ENCODE peak calls at places on chromosomes 11 and 22, in six cellular contexts. H is PC-3, D is mesendoderm, P is Panc1, X is GM23338, U is right atrium auricular region. W is an unnamed sample.

GRCh38 chr11:128289048-128289447 is 298.3 kb downstream of the ETS1 start:
- DNase-seq in U (no peak), P (no peak), X (no peak), D (no peak), H (no peak), W (no peak)

GRCh38 chr11:110710520-110711381 is 1.5 kb downstream of the ARHGAP20 start:
- DNase-seq in P (no peak), U (no peak), X (peak), D (peak), H (no peak), W (no peak)

GRCh38 chr11:105007463-105007862 is 15.5 kb downstream of the CASP5 start:
- DNase-seq in H (no peak), X (no peak), P (no peak), U (no peak), D (no peak), W (no peak)

GRCh38 chr11:34809191-34810106 is 106.7 kb downstream of the APIP start:
- DNase-seq in U (no peak), P (no peak), H (peak), D (no peak), X (no peak), W (no peak)

GRCh38 chr11:125342281-125342980 is 153.6 kb downstream of the FEZ1 start:
- DNase-seq in X (no peak), H (no peak), D (no peak), U (no peak), P (no peak), W (no peak)

GRCh38 chr11:94322501-94322900 is 18.1 kb downstream of the IZUMO1R start:
- DNase-seq in P (no peak), U (no peak), D (peak), X (no peak), H (no peak), W (no peak)

GRCh38 chr22:39177456-39177775 is 24.9 kb upstream of the CBX7 start:
- DNase-seq in H (no peak), P (no peak), D (no peak), U (no peak), X (no peak), W (no peak)

GRCh38 chr11:20529757-20530156 is 69.7 kb upstream of the SLC6A5 start:
- DNase-seq in P (no peak), H (no peak), X (no peak), D (no peak), U (no peak), W (no peak)

GRCh38 chr22:41846268-41847002 is 13.5 kb downstream of the SREBF2 start:
- DNase-seq in P (no peak), D (no peak), U (no peak), H (no peak), X (peak), W (no peak)

GRCh38 chr11:86812322-86812670 is 12.0 kb downstream of the PRSS23 start:
- DNase-seq in U (no peak), H (no peak), X (no peak), P (no peak), D (no peak), W (no peak)

GRCh38 chr11:67418476-67419281 is 3.2 kb downstream of the CARNS1 start:
- DNase-seq in U (no peak), D (no peak), X (no peak), P (no peak), H (no peak), W (no peak)

GRCh38 chr11:47185305-47186075 is 744 bp downstream of the PACSIN3 start:
- DNase-seq in D (peak), U (no peak), P (no peak), X (peak), H (peak), W (no peak)

GRCh38 chr11:114084414-114084813 is 24.9 kb downstream of the ZBTB16 start:
- DNase-seq in D (no peak), H (no peak), U (no peak), P (no peak), X (no peak), W (no peak)

GRCh38 chr11:112644410-112645131 is 316.6 kb upstream of the NCAM1 start:
- DNase-seq in D (no peak), X (no peak), H (no peak), U (no peak), P (no peak), W (no peak)

GRCh38 chr11:22807855-22808558 is 21.6 kb downstream of the SVIP start:
- DNase-seq in H (peak), P (no peak), U (no peak), X (no peak), D (no peak), W (no peak)

GRCh38 chr11:80146231-80146630 is 705.4 kb upstream of the TENM4 start:
- DNase-seq in X (no peak), U (no peak), P (no peak), H (peak), D (no peak), W (no peak)

GRCh38 chr11:101944896-101945295 is 28.6 kb upstream of the ANGPTL5 start:
- DNase-seq in H (no peak), D (no peak), P (no peak), U (no peak), X (no peak), W (no peak)

GRCh38 chr22:26544489-26544888 is 32.2 kb upstream of the TFIP11 start:
- DNase-seq in P (no peak), H (no peak), X (no peak), U (no peak), D (no peak), W (no peak)
- H3K27ac ChIP-seq in P (no peak), H (no peak), X (peak), U (peak), D (no peak), W (no peak)

DNA sequence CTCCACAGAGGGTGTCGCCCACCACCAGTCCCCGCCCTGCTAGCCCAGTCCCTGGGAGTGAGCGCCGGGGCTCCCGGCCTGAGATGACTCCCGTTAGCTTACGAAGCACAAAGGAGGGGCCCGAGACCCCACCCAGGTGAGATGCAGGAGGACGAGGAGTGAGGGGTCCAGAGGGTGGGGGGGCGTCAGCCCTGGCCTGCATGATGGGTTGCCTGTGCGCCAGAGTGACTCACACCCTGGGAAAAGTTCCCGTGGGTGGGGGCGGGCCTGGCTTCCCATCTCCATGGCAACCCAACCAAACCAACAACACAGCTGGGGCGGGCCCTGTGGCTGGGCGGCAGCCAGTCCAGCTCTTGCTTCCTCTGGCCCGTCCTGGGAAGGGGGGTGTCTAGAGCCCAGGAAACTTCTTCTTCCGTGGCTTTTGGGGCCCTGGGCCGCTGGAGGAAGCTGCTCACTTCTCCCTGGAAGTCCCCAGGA is 4.5 kb downstream of the GAS2L1 start:
- DNase-seq in X (peak), D (peak), U (peak), P (no peak), H (peak), W (no peak)
- H3K27ac ChIP-seq in X (no peak), D (no peak), U (peak), P (no peak), H (peak), W (no peak)

DNA sequence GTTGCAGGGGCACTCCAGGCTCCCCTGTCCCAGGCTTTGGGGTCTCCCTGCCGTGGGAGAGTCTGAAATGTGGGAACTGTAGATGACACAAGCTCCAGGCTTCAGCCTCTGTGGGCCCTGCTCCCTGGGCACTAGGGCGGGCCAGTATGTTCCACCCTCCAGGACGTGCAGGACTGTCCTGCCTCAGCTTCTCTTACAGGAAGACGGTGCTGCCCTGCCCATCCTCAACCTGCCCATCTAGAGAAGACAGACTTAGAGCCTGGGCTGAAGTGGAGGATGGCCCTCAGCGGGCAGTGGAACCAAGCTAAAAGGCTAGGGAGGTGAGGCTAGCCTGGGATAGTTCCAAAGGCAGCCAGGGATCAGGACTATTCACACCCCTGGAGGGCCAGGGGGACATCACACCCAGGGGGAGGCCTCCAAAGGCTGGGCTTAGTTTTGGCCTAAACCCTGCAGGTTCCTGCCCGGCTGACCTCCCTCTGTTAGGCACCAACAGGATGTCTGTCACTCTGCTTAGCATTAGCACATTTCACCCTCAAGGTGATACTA is 4.0 kb upstream of the CERK start:
- DNase-seq in X (no peak), U (no peak), H (no peak), P (no peak), D (peak), W (no peak)
- H3K27ac ChIP-seq in X (no peak), U (peak), H (peak), P (peak), D (no peak), W (no peak)

DNA sequence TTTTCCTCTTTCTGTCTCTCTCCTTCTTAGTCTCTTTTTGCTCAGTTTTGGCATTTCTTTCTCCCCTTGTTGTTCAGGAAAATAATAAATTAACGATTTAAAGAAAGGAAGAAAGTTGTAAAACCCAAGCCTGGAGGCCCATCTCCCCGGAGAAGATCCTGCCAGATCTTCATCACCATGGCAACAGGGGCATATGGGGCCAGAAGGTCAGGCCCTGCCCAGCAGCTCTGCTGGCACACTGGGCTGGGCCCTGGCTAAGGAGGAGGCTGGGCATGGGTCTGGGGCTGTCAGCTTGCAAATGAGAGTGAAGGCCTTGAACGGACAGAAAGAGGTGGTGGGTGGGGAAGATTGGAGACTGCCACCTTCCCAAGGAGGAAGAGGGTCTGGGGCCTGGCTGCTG is 2.8 kb downstream of the LRRC10B start:
- DNase-seq in P (no peak), X (no peak), D (no peak), H (no peak), U (no peak), W (no peak)
- H3K27ac ChIP-seq in P (no peak), X (no peak), D (no peak), H (no peak), U (peak), W (no peak)

DNA sequence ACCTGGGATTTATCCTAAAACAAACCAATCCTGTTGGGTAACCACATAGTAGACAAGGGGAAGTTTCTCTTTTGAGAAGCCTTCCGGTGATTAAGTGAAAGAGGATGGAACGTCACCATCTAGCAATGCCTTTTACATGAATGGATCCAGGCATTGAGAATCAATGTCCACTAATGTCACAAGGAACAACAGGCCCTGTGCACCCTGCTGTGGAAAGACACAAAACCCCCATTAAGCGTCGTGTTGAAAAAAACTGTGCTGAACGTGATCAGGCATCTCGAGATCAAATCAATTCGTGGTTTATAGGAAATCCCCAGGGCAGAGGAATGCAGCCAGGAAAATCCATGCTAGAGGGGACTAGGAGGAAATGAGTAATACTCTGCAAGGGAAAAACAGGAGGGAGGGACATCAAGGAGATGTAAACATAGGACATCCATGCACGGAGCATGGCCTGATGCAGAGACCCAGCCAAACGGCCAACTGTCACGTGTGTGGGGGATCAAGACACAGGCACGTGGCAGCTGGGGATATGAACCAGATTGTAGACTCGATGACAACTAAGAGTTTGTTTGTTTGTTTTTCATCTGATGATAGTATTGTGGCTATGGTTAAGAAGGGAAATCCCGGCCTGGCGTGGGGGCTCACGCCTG is 38.6 kb upstream of the CARS1 start:
- DNase-seq in X (no peak), D (peak), H (peak), P (peak), U (no peak), W (no peak)
- H3K27ac ChIP-seq in X (no peak), D (no peak), H (peak), P (peak), U (peak), W (no peak)

DNA sequence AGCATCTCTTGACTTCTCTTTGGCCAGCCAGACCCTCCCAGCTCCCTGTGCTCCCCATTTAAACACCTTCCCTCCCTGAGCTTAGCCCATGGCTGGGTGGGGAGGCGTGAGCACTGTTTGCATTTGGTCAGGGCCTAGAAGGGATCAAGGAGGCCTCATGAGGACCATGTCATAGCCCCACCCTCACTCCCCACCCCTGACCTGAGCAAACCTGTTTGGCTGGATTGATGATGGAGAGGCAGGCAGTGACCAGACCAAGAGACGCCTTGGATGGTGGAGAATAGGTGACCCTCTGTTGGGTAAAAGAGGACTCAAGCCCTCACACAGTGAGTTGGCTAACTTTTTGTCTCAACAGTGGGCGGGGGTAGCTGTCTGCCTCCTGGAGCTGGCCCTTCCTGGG is 49.9 kb downstream of the ST3GAL4 start:
- DNase-seq in P (no peak), X (no peak), H (peak), U (no peak), D (no peak), W (no peak)
- H3K27ac ChIP-seq in P (no peak), X (no peak), H (peak), U (peak), D (no peak), W (no peak)

W was measured in iPS DF 6.9.